ENCODE peak calls at places on chromosomes 7 and 10, in ten cellular contexts. O is kidney; Q is bronchial epithelial cell; S is heart right ventricle; U is CD8-positive, alpha-beta T cell; H is cardiac muscle cell; M is A549; C is choroid plexus epithelial cell; V is mammary epithelial cell; E is tibial artery. B is an unnamed sample.
A peak's percentile ranks its signal among the peaks of the same experiment; 100 is the strongest.

GRCh38 chr10:15068802-15069201 is 19.8 kb downstream of the ACBD7 start:
- DNase-seq in O (no peak), Q (peak; percentile 60), S (no peak), U (no peak), H (peak; percentile 82), M (no peak), C (peak; percentile 96), V (peak; percentile 58), E (no peak), B (peak; percentile 83)

GRCh38 chr10:35225204-35225603 is 98.6 kb downstream of the CREM start:
- DNase-seq in O (no peak), Q (peak; percentile 68), S (no peak), U (no peak), H (no peak), M (no peak), C (no peak), V (no peak), E (no peak), B (no peak)

GRCh38 chr10:77788496-77789010 is 138.0 kb downstream of the DLG5 start:
- DNase-seq in O (no peak), Q (no peak), S (no peak), U (no peak), H (no peak), M (no peak), C (no peak), V (no peak), E (peak; percentile 39), B (no peak)

GRCh38 chr7:130890176-130891020 is 156.4 kb upstream of the KLF14 start:
- DNase-seq in O (no peak), Q (no peak), S (no peak), U (no peak), H (peak; percentile 74), M (no peak), C (peak; percentile 91), V (no peak), E (no peak), B (peak; percentile 2)

GRCh38 chr10:119655566-119656001 is 4.4 kb downstream of the BAG3 start:
- DNase-seq in O (peak; percentile 67), Q (peak; percentile 66), S (peak; percentile 37), U (no peak), H (peak; percentile 80), M (no peak), C (peak; percentile 84), V (peak; percentile 85), E (peak; percentile 77), B (peak; percentile 93)

GRCh38 chr10:116115233-116115632 is 157.8 kb downstream of the GFRA1 start:
- DNase-seq in O (no peak), Q (no peak), S (no peak), U (no peak), H (no peak), M (no peak), C (no peak), V (no peak), E (no peak), B (no peak)

GRCh38 chr7:40239755-40240303 is 105.0 kb downstream of the SUGCT start:
- DNase-seq in O (no peak), Q (no peak), S (no peak), U (no peak), H (no peak), M (no peak), C (no peak), V (no peak), E (no peak), B (no peak)

GRCh38 chr7:91267558-91267955 is 3.3 kb downstream of the FZD1 start:
- DNase-seq in O (no peak), Q (no peak), S (no peak), U (no peak), H (peak; percentile 79), M (no peak), C (peak; percentile 68), V (peak; percentile 44), E (no peak), B (peak; percentile 89)

GRCh38 chr7:120052884-120053382 is 220.0 kb upstream of the KCND2 start:
- DNase-seq in O (peak; percentile 82), Q (peak; percentile 89), S (peak; percentile 13), U (no peak), H (peak; percentile 98), M (no peak), C (peak; percentile 89), V (peak; percentile 60), E (peak; percentile 69), B (no peak)

GRCh38 chr7:120056227-120056626 is 216.7 kb upstream of the KCND2 start:
- DNase-seq in O (no peak), Q (no peak), S (no peak), U (no peak), H (no peak), M (no peak), C (no peak), V (no peak), E (no peak), B (no peak)

GRCh38 chr7:120053390-120053961 is 219.5 kb upstream of the KCND2 start:
- DNase-seq in O (no peak), Q (no peak), S (no peak), U (no peak), H (peak; percentile 91), M (no peak), C (peak; percentile 71), V (no peak), E (no peak), B (no peak)

GRCh38 chr7:120055300-120055699 is 217.7 kb upstream of the KCND2 start:
- DNase-seq in O (no peak), Q (peak; percentile 93), S (no peak), U (no peak), H (peak; percentile 56), M (no peak), C (peak; percentile 55), V (peak; percentile 61), E (no peak), B (no peak)

DNA sequence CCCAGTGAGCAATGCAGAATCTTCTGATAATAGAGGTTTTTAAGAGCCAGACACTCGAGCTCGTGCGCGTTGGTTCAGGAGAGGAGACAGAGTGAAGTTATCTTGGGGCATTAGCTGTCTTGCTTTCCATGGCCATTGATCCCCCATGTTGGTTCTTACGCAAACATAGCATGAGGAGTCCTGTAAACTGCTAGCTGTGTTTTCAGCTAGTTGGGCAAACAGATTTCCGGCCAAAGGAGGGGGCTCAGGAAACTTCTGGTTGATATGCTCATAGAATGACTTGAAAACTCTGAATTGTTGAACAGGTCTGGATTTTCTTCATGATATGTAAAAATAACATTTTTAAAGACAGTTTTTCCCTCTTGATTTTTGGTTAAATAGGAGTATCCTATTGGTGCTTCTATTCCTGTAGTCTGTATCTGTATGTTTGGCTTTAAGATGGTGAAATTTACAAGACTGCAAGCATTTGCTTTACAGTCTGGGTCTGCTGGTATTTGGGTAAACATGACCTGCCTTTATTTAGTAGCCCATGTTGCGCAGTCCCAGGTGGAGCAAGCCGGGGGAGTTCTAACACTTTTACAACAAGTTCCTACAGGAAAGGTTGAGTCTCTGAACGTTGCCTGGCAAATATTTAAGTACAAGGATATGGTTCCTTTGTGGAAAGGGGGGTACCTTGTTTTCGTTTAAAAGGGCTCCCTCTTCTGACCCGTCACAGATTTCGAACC is 218.4 kb upstream of the KCND2 start:
- DNase-seq in O (no peak), Q (peak; percentile 89), S (no peak), U (no peak), H (peak; percentile 36), M (no peak), C (no peak), V (no peak), E (no peak), B (no peak)
- H3K4me3 ChIP-seq in O (no peak overlapping the region), Q (no peak overlapping the region), S (no peak overlapping the region), U (no peak overlapping the region), H (no peak overlapping the region), M (no peak overlapping the region), C (no peak overlapping the region), V (no peak overlapping the region), E (no peak overlapping the region), B (no peak overlapping the region)

GRCh38 chr7:105881439-105881838 is 5.0 kb upstream of the ATXN7L1 start:
- DNase-seq in O (no peak), Q (no peak), S (no peak), U (no peak), H (no peak), M (no peak), C (no peak), V (no peak), E (no peak), B (no peak)

GRCh38 chr7:105880571-105881330 is 4.4 kb upstream of the ATXN7L1 start:
- DNase-seq in O (no peak), Q (no peak), S (no peak), U (no peak), H (no peak), M (no peak), C (no peak), V (no peak), E (no peak), B (no peak)

GRCh38 chr7:105877736-105878135 is 1.3 kb upstream of the ATXN7L1 start:
- DNase-seq in O (no peak), Q (no peak), S (no peak), U (no peak), H (no peak), M (no peak), C (no peak), V (no peak), E (no peak), B (no peak)

GRCh38 chr7:105878746-105879605 is 2.6 kb upstream of the ATXN7L1 start:
- DNase-seq in O (no peak), Q (no peak), S (no peak), U (no peak), H (no peak), M (no peak), C (no peak), V (no peak), E (no peak), B (no peak)

DNA sequence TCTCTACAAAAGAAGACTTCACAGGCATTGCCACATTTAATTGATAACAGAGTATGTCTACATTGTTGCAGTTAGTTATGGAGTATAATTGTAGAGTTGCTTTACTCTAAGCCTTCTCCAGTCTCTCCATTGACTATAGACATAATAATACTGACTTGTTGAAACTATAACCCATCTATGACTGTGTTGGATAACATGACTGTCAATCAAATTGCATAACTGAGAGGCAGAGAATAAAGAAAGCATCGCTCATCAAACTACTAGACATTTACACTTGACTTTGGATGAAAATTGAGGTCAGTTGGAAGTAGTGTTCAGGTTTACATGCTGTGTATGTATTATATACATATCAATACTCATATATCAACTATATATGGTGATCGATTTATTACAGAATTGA is 3.4 kb upstream of the ATXN7L1 start:
- DNase-seq in O (no peak), Q (peak; percentile 22), S (no peak), U (no peak), H (no peak), M (no peak), C (no peak), V (no peak), E (no peak), B (no peak)
- H3K4me3 ChIP-seq in O (no peak overlapping the region), Q (no peak overlapping the region), S (no peak overlapping the region), U (no peak overlapping the region), H (no peak overlapping the region), M (no peak overlapping the region), C (no peak overlapping the region), V (no peak overlapping the region), E (no peak overlapping the region), B (no peak overlapping the region)

GRCh38 chr10:122020202-122020601 is 31.2 kb downstream of the TACC2 start:
- DNase-seq in O (no peak), Q (no peak), S (no peak), U (no peak), H (no peak), M (no peak), C (no peak), V (no peak), E (no peak), B (no peak)

GRCh38 chr10:122018951-122019413 is 30.0 kb downstream of the TACC2 start:
- DNase-seq in O (no peak), Q (peak; percentile 58), S (no peak), U (no peak), H (no peak), M (no peak), C (no peak), V (peak; percentile 16), E (no peak), B (no peak)

GRCh38 chr10:122021828-122022227 is 32.9 kb downstream of the TACC2 start:
- DNase-seq in O (no peak), Q (no peak), S (no peak), U (no peak), H (no peak), M (no peak), C (no peak), V (no peak), E (no peak), B (no peak)

GRCh38 chr10:122021421-122021820 is 32.5 kb downstream of the TACC2 start:
- DNase-seq in O (no peak), Q (no peak), S (no peak), U (no peak), H (peak; percentile 56), M (no peak), C (peak; percentile 38), V (no peak), E (no peak), B (no peak)

DNA sequence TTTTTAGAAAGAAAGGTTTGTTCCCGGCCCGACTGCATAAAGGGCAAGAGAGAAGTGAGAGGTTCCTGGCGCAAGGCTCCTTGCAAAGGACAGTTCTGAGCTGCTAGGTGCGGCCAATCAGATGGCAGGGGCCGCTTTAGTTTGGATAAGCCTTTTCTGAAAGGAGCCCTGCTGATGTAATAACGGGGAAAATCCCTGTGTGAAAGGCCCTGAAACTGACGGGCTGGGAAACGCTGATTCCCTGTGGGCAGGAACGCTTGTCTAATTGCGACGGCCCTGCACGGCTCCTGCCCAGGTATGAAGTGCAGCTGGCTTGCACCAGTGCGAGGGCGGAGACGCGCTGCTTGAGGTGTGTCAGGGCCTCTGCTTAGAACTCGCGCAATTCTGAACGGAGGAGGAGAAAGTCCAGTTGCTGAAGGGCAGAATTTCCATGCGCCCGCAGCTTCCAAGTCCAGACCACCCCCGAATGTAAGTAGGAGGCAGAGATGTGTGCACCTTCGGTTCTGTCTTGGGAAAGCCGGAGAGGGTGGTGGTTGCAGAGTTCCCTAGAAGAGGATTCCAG is 30.5 kb downstream of the TACC2 start:
- DNase-seq in O (peak; percentile 91), Q (peak; percentile 80), S (no peak), U (no peak), H (no peak), M (no peak), C (no peak), V (peak; percentile 81), E (no peak), B (no peak)
- H3K4me3 ChIP-seq in O (peak overlapping the region; percentile 69), Q (peak overlapping the region; percentile 42), S (no peak overlapping the region), U (no peak overlapping the region), H (no peak overlapping the region), M (peak overlapping the region; percentile 32), C (no peak overlapping the region), V (no peak overlapping the region), E (peak overlapping the region; percentile 12), B (no peak overlapping the region)

GRCh38 chr7:128752251-128752650 is 13.1 kb downstream of the CALU start:
- DNase-seq in O (no peak), Q (no peak), S (no peak), U (no peak), H (no peak), M (no peak), C (no peak), V (no peak), E (no peak), B (no peak)
- H3K4me3 ChIP-seq in O (no peak overlapping the region), Q (no peak overlapping the region), S (no peak overlapping the region), U (no peak overlapping the region), H (no peak overlapping the region), M (no peak overlapping the region), C (no peak overlapping the region), V (no peak overlapping the region), E (no peak overlapping the region), B (no peak overlapping the region)

B was measured in osteoblast.